ENCODE peak calls at places on chromosomes 3 and 15, in ten cellular contexts. One of them, this sample, is unnamed.
A peak's percentile ranks its signal among the peaks of the same experiment; 100 is the strongest.

GRCh38 chr3:108406661-108407206 is 103.7 kb downstream of the MYH15 start:
- DNase-seq in IMR-90: peak; percentile 56
- DNase-seq in breast epithelium: no peak
- DNase-seq in left ventricle myocardium inferior: no peak
- DNase-seq in heart left ventricle: no peak
- DNase-seq in mucosa of descending colon: no peak
- DNase-seq in ovary: no peak
- DNase-seq in fibroblast of lung: peak; percentile 39
- DNase-seq in body of pancreas: peak; percentile 35
- DNase-seq in heart right ventricle: no peak
- DNase-seq in this sample: peak; percentile 72

GRCh38 chr3:42746455-42747450 is 26.3 kb downstream of the CCDC13 start:
- DNase-seq in IMR-90: peak; percentile 55
- DNase-seq in breast epithelium: no peak
- DNase-seq in left ventricle myocardium inferior: no peak
- DNase-seq in heart left ventricle: no peak
- DNase-seq in mucosa of descending colon: no peak
- DNase-seq in ovary: no peak
- DNase-seq in fibroblast of lung: peak; percentile 16
- DNase-seq in body of pancreas: peak; percentile 54
- DNase-seq in heart right ventricle: no peak
- DNase-seq in this sample: no peak

GRCh38 chr3:16302082-16302631 is 37.1 kb downstream of the OXNAD1 start:
- DNase-seq in IMR-90: no peak
- DNase-seq in breast epithelium: no peak
- DNase-seq in left ventricle myocardium inferior: no peak
- DNase-seq in heart left ventricle: no peak
- DNase-seq in mucosa of descending colon: no peak
- DNase-seq in ovary: no peak
- DNase-seq in fibroblast of lung: no peak
- DNase-seq in body of pancreas: no peak
- DNase-seq in heart right ventricle: no peak
- DNase-seq in this sample: no peak

GRCh38 chr15:25707656-25708365 is 155.3 kb downstream of the ATP10A start:
- DNase-seq in IMR-90: no peak
- DNase-seq in breast epithelium: no peak
- DNase-seq in left ventricle myocardium inferior: no peak
- DNase-seq in heart left ventricle: no peak
- DNase-seq in mucosa of descending colon: no peak
- DNase-seq in ovary: no peak
- DNase-seq in fibroblast of lung: no peak
- DNase-seq in body of pancreas: no peak
- DNase-seq in heart right ventricle: no peak
- DNase-seq in this sample: no peak

GRCh38 chr3:187744169-187745151 is 808 bp downstream of the BCL6 start:
- DNase-seq in IMR-90: peak; percentile 49
- DNase-seq in breast epithelium: peak; percentile 58
- DNase-seq in left ventricle myocardium inferior: peak; percentile 48
- DNase-seq in heart left ventricle: peak; percentile 62
- DNase-seq in mucosa of descending colon: peak; percentile 73
- DNase-seq in ovary: peak; percentile 85
- DNase-seq in fibroblast of lung: peak; percentile 59
- DNase-seq in body of pancreas: peak; percentile 65
- DNase-seq in heart right ventricle: peak; percentile 70
- DNase-seq in this sample: peak; percentile 48

GRCh38 chr15:40010681-40011080 is 28.3 kb downstream of the SRP14 start:
- DNase-seq in IMR-90: peak; percentile 82
- DNase-seq in breast epithelium: no peak
- DNase-seq in left ventricle myocardium inferior: no peak
- DNase-seq in heart left ventricle: no peak
- DNase-seq in mucosa of descending colon: no peak
- DNase-seq in ovary: no peak
- DNase-seq in fibroblast of lung: peak; percentile 89
- DNase-seq in body of pancreas: no peak
- DNase-seq in heart right ventricle: no peak
- DNase-seq in this sample: no peak

GRCh38 chr3:176906046-176906905 is 291.0 kb downstream of the TBL1XR1 start:
- DNase-seq in IMR-90: peak; percentile 90
- DNase-seq in breast epithelium: no peak
- DNase-seq in left ventricle myocardium inferior: no peak
- DNase-seq in heart left ventricle: no peak
- DNase-seq in mucosa of descending colon: no peak
- DNase-seq in ovary: no peak
- DNase-seq in fibroblast of lung: peak; percentile 93
- DNase-seq in body of pancreas: peak; percentile 69
- DNase-seq in heart right ventricle: peak; percentile 42
- DNase-seq in this sample: peak; percentile 67

GRCh38 chr3:13063225-13063624 is 10.0 kb downstream of the IQSEC1 start:
- DNase-seq in IMR-90: no peak
- DNase-seq in breast epithelium: no peak
- DNase-seq in left ventricle myocardium inferior: no peak
- DNase-seq in heart left ventricle: no peak
- DNase-seq in mucosa of descending colon: no peak
- DNase-seq in ovary: no peak
- DNase-seq in fibroblast of lung: no peak
- DNase-seq in body of pancreas: no peak
- DNase-seq in heart right ventricle: no peak
- DNase-seq in this sample: no peak

GRCh38 chr15:43225201-43225949 is 4.6 kb upstream of the EPB42 start:
- DNase-seq in IMR-90: peak; percentile 63
- DNase-seq in breast epithelium: no peak
- DNase-seq in left ventricle myocardium inferior: no peak
- DNase-seq in heart left ventricle: no peak
- DNase-seq in mucosa of descending colon: no peak
- DNase-seq in ovary: no peak
- DNase-seq in fibroblast of lung: peak; percentile 55
- DNase-seq in body of pancreas: peak; percentile 57
- DNase-seq in heart right ventricle: peak; percentile 35
- DNase-seq in this sample: peak; percentile 78

DNA sequence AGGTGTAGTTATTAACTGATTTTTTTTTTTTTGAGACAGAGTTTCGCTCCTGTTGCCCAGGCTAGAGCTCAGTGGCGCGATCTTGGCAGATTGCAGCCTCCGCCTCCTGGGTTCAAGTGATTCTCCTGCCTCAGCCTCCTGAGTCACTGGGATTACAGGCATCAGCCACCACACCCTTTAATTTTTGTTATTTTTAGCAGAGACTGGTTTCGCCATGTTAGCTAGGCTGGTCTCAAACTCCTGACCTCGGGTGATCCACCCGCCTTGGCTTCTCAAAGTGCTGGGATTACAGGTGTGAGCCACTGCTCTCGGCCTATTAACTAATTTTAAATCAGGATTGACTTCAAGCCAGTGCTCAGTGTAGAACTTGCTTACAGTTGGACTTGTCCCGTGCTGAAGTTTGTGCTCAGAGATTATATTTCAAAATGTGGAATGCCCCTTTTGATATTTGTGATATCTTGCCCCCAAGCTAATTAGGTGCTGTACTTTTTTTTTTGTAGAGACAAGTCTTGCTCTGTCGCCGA is 6.0 kb downstream of the SKIL start:
- DNase-seq in IMR-90: no peak
- DNase-seq in breast epithelium: no peak
- DNase-seq in left ventricle myocardium inferior: no peak
- DNase-seq in heart left ventricle: no peak
- DNase-seq in mucosa of descending colon: no peak
- DNase-seq in ovary: no peak
- DNase-seq in fibroblast of lung: no peak
- DNase-seq in body of pancreas: no peak
- DNase-seq in heart right ventricle: no peak
- DNase-seq in this sample: no peak
- H3K36me3 ChIP-seq in IMR-90: peaks cover 20% of the 10 kb centered on the region
- H3K36me3 ChIP-seq in breast epithelium: no peaks in the 10 kb centered on the region
- H3K36me3 ChIP-seq in left ventricle myocardium inferior: peaks cover 44% of the 10 kb centered on the region
- H3K36me3 ChIP-seq in heart left ventricle: peaks cover 22% of the 10 kb centered on the region
- H3K36me3 ChIP-seq in mucosa of descending colon: no peaks in the 10 kb centered on the region
- H3K36me3 ChIP-seq in ovary: no peaks in the 10 kb centered on the region
- H3K36me3 ChIP-seq in fibroblast of lung: no peaks in the 10 kb centered on the region
- H3K36me3 ChIP-seq in body of pancreas: no peaks in the 10 kb centered on the region
- H3K36me3 ChIP-seq in heart right ventricle: no peaks in the 10 kb centered on the region
- H3K36me3 ChIP-seq in this sample: peaks cover 8% of the 10 kb centered on the region

GRCh38 chr15:57878573-57878972 is 172.1 kb downstream of the POLR2M start:
- DNase-seq in IMR-90: no peak
- DNase-seq in breast epithelium: no peak
- DNase-seq in left ventricle myocardium inferior: no peak
- DNase-seq in heart left ventricle: no peak
- DNase-seq in mucosa of descending colon: no peak
- DNase-seq in ovary: no peak
- DNase-seq in fibroblast of lung: peak; percentile 32
- DNase-seq in body of pancreas: no peak
- DNase-seq in heart right ventricle: no peak
- DNase-seq in this sample: no peak

GRCh38 chr15:57873564-57874209 is 167.2 kb downstream of the POLR2M start:
- DNase-seq in IMR-90: peak; percentile 7
- DNase-seq in breast epithelium: no peak
- DNase-seq in left ventricle myocardium inferior: no peak
- DNase-seq in heart left ventricle: no peak
- DNase-seq in mucosa of descending colon: no peak
- DNase-seq in ovary: no peak
- DNase-seq in fibroblast of lung: peak; percentile 84
- DNase-seq in body of pancreas: no peak
- DNase-seq in heart right ventricle: no peak
- DNase-seq in this sample: peak; percentile 50

GRCh38 chr15:57872281-57873010 is 165.9 kb downstream of the POLR2M start:
- DNase-seq in IMR-90: no peak
- DNase-seq in breast epithelium: no peak
- DNase-seq in left ventricle myocardium inferior: no peak
- DNase-seq in heart left ventricle: no peak
- DNase-seq in mucosa of descending colon: no peak
- DNase-seq in ovary: no peak
- DNase-seq in fibroblast of lung: no peak
- DNase-seq in body of pancreas: no peak
- DNase-seq in heart right ventricle: no peak
- DNase-seq in this sample: no peak

DNA sequence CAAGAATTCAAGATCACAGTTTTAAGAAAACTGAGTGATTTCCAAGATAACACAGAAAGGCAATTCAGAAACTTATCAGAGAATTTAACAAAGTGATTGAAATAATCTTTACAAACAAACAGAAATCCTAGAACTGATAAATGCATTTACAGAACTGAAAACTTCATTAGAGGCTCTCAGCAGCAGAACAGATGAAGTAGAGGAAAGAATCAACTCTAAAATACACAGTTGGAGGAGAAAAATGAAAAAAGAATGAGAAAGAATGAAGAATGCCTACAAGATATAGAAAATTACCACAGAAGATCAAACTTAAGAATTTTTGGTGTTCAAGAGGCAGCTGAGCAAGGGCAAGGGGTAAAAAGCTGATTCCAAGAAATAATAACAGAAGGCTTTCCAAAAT is 168.8 kb downstream of the POLR2M start:
- DNase-seq in IMR-90: no peak
- DNase-seq in breast epithelium: no peak
- DNase-seq in left ventricle myocardium inferior: no peak
- DNase-seq in heart left ventricle: no peak
- DNase-seq in mucosa of descending colon: no peak
- DNase-seq in ovary: no peak
- DNase-seq in fibroblast of lung: no peak
- DNase-seq in body of pancreas: no peak
- DNase-seq in heart right ventricle: no peak
- DNase-seq in this sample: no peak
- H3K4me1 ChIP-seq in IMR-90: no peaks in the 10 kb centered on the region
- H3K4me1 ChIP-seq in breast epithelium: no peaks in the 10 kb centered on the region
- H3K4me1 ChIP-seq in left ventricle myocardium inferior: no peaks in the 10 kb centered on the region
- H3K4me1 ChIP-seq in heart left ventricle: no peaks in the 10 kb centered on the region
- H3K4me1 ChIP-seq in mucosa of descending colon: no peaks in the 10 kb centered on the region
- H3K4me1 ChIP-seq in ovary: no peaks in the 10 kb centered on the region
- H3K4me1 ChIP-seq in fibroblast of lung: no peaks in the 10 kb centered on the region
- H3K4me1 ChIP-seq in body of pancreas: no peaks in the 10 kb centered on the region
- H3K4me1 ChIP-seq in heart right ventricle: no peaks in the 10 kb centered on the region
- H3K4me1 ChIP-seq in this sample: no peaks in the 10 kb centered on the region

GRCh38 chr3:126261037-126261436 is 80.7 kb upstream of the ALDH1L1 start:
- DNase-seq in IMR-90: peak; percentile 61
- DNase-seq in breast epithelium: peak; percentile 69
- DNase-seq in left ventricle myocardium inferior: peak; percentile 73
- DNase-seq in heart left ventricle: peak; percentile 62
- DNase-seq in mucosa of descending colon: no peak
- DNase-seq in ovary: peak; percentile 63
- DNase-seq in fibroblast of lung: peak; percentile 17
- DNase-seq in body of pancreas: peak; percentile 78
- DNase-seq in heart right ventricle: no peak
- DNase-seq in this sample: peak; percentile 89
- TF ChIP-seq CTCF in IMR-90: peak; percentile 5
- TF ChIP-seq CTCF in breast epithelium: no peak
- TF ChIP-seq CTCF in left ventricle myocardium inferior: peak; percentile 9
- TF ChIP-seq CTCF in heart left ventricle: no peak
- TF ChIP-seq CTCF in mucosa of descending colon: no peak
- TF ChIP-seq CTCF in ovary: peak; percentile 39
- TF ChIP-seq CTCF in fibroblast of lung: no peak
- TF ChIP-seq CTCF in body of pancreas: no peak
- TF ChIP-seq CTCF in heart right ventricle: no peak
- TF ChIP-seq CTCF in this sample: peak; percentile 33

DNA sequence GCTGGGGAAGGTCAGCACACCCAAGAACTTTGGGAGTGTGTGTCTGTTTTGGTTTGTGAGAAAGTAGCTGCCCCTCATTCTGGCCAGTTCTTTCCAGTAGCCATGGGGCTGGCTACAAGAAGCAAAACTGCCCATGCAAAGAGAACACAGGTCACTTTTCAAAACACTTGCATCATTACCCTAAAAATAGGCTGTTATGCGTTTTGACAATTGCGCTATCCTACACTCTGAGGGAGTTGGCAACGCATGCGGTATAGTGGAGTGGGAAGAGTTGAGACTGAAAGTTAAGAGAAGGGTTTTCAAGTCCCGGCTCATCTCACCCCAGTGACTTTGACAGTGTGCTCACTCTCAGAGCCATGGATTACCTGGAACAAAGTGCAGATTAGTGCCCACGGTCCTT is 41.8 kb upstream of the MYZAP start:
- DNase-seq in IMR-90: no peak
- DNase-seq in breast epithelium: no peak
- DNase-seq in left ventricle myocardium inferior: no peak
- DNase-seq in heart left ventricle: peak; percentile 69
- DNase-seq in mucosa of descending colon: no peak
- DNase-seq in ovary: no peak
- DNase-seq in fibroblast of lung: no peak
- DNase-seq in body of pancreas: no peak
- DNase-seq in heart right ventricle: peak; percentile 49
- DNase-seq in this sample: no peak
- H3K36me3 ChIP-seq in IMR-90: no peaks in the 10 kb centered on the region
- H3K36me3 ChIP-seq in breast epithelium: peaks cover 4% of the 10 kb centered on the region
- H3K36me3 ChIP-seq in left ventricle myocardium inferior: no peaks in the 10 kb centered on the region
- H3K36me3 ChIP-seq in heart left ventricle: peaks cover 10% of the 10 kb centered on the region
- H3K36me3 ChIP-seq in mucosa of descending colon: no peaks in the 10 kb centered on the region
- H3K36me3 ChIP-seq in ovary: no peaks in the 10 kb centered on the region
- H3K36me3 ChIP-seq in fibroblast of lung: no peaks in the 10 kb centered on the region
- H3K36me3 ChIP-seq in body of pancreas: peaks cover 7% of the 10 kb centered on the region
- H3K36me3 ChIP-seq in heart right ventricle: no peaks in the 10 kb centered on the region
- H3K36me3 ChIP-seq in this sample: no peaks in the 10 kb centered on the region